ENCODE peak calls at places on chromosomes 13 and 19, in five cellular contexts. One of them, this sample, is unnamed.

GRCh38 chr19:44741841-44742352 is 6.6 kb upstream of the BCL3 start:
- DNase-seq in iris pigment epithelial cell: peak
- DNase-seq in HuH-7.5: no peak
- DNase-seq in stimulated activated CD8-positive, alpha-beta memory T cell treated with anti-CD3 and anti-CD28 coated beads, Interleukin-4, amount 100 ng/mL, for 48 hours: peak
- DNase-seq in GM12891: no peak
- DNase-seq in this sample: peak

GRCh38 chr13:98035373-98035772 is 81.9 kb downstream of the IPO5 start:
- DNase-seq in iris pigment epithelial cell: no peak
- DNase-seq in HuH-7.5: no peak
- DNase-seq in stimulated activated CD8-positive, alpha-beta memory T cell treated with anti-CD3 and anti-CD28 coated beads, Interleukin-4, amount 100 ng/mL, for 48 hours: no peak
- DNase-seq in GM12891: no peak
- DNase-seq in this sample: no peak

GRCh38 chr13:45448965-45449559 is 15.7 kb upstream of the COG3 start:
- DNase-seq in iris pigment epithelial cell: no peak
- DNase-seq in HuH-7.5: no peak
- DNase-seq in stimulated activated CD8-positive, alpha-beta memory T cell treated with anti-CD3 and anti-CD28 coated beads, Interleukin-4, amount 100 ng/mL, for 48 hours: no peak
- DNase-seq in GM12891: no peak
- DNase-seq in this sample: no peak

GRCh38 chr13:44618326-44618725 is 42.2 kb upstream of the TSC22D1 start:
- DNase-seq in iris pigment epithelial cell: peak
- DNase-seq in HuH-7.5: no peak
- DNase-seq in stimulated activated CD8-positive, alpha-beta memory T cell treated with anti-CD3 and anti-CD28 coated beads, Interleukin-4, amount 100 ng/mL, for 48 hours: no peak
- DNase-seq in GM12891: no peak
- DNase-seq in this sample: no peak

GRCh38 chr19:31300406-31300805 is 48.8 kb downstream of the TSHZ3 start:
- DNase-seq in iris pigment epithelial cell: no peak
- DNase-seq in HuH-7.5: no peak
- DNase-seq in stimulated activated CD8-positive, alpha-beta memory T cell treated with anti-CD3 and anti-CD28 coated beads, Interleukin-4, amount 100 ng/mL, for 48 hours: no peak
- DNase-seq in GM12891: no peak
- DNase-seq in this sample: no peak

GRCh38 chr13:73465629-73465974 is 406.8 kb downstream of the KLF5 start:
- DNase-seq in iris pigment epithelial cell: peak
- DNase-seq in HuH-7.5: no peak
- DNase-seq in stimulated activated CD8-positive, alpha-beta memory T cell treated with anti-CD3 and anti-CD28 coated beads, Interleukin-4, amount 100 ng/mL, for 48 hours: no peak
- DNase-seq in GM12891: no peak
- DNase-seq in this sample: no peak

GRCh38 chr19:16527971-16528521 is 14.2 kb downstream of the CHERP start:
- DNase-seq in iris pigment epithelial cell: peak
- DNase-seq in HuH-7.5: no peak
- DNase-seq in stimulated activated CD8-positive, alpha-beta memory T cell treated with anti-CD3 and anti-CD28 coated beads, Interleukin-4, amount 100 ng/mL, for 48 hours: peak
- DNase-seq in GM12891: no peak
- DNase-seq in this sample: no peak

GRCh38 chr13:85228692-85229091 is 570.5 kb downstream of the SLITRK6 start:
- DNase-seq in iris pigment epithelial cell: no peak
- DNase-seq in HuH-7.5: no peak
- DNase-seq in stimulated activated CD8-positive, alpha-beta memory T cell treated with anti-CD3 and anti-CD28 coated beads, Interleukin-4, amount 100 ng/mL, for 48 hours: no peak
- DNase-seq in GM12891: no peak
- DNase-seq in this sample: no peak

GRCh38 chr19:52566121-52566520 is 4.0 kb upstream of the ZNF701 start:
- DNase-seq in iris pigment epithelial cell: no peak
- DNase-seq in HuH-7.5: no peak
- DNase-seq in stimulated activated CD8-positive, alpha-beta memory T cell treated with anti-CD3 and anti-CD28 coated beads, Interleukin-4, amount 100 ng/mL, for 48 hours: no peak
- DNase-seq in GM12891: no peak
- DNase-seq in this sample: no peak

GRCh38 chr13:81171065-81171647 is 830.2 kb upstream of the SPRY2 start:
- DNase-seq in iris pigment epithelial cell: peak
- DNase-seq in HuH-7.5: no peak
- DNase-seq in stimulated activated CD8-positive, alpha-beta memory T cell treated with anti-CD3 and anti-CD28 coated beads, Interleukin-4, amount 100 ng/mL, for 48 hours: no peak
- DNase-seq in GM12891: no peak
- DNase-seq in this sample: no peak

GRCh38 chr13:49669735-49670309 is 21.5 kb downstream of the EBPL start:
- DNase-seq in iris pigment epithelial cell: peak
- DNase-seq in HuH-7.5: peak
- DNase-seq in stimulated activated CD8-positive, alpha-beta memory T cell treated with anti-CD3 and anti-CD28 coated beads, Interleukin-4, amount 100 ng/mL, for 48 hours: peak
- DNase-seq in GM12891: no peak
- DNase-seq in this sample: peak

GRCh38 chr13:33381906-33382305 is 96.4 kb upstream of the STARD13 start:
- DNase-seq in iris pigment epithelial cell: peak
- DNase-seq in HuH-7.5: no peak
- DNase-seq in stimulated activated CD8-positive, alpha-beta memory T cell treated with anti-CD3 and anti-CD28 coated beads, Interleukin-4, amount 100 ng/mL, for 48 hours: no peak
- DNase-seq in GM12891: no peak
- DNase-seq in this sample: no peak

GRCh38 chr19:35318679-35319448 is 10.1 kb upstream of the CD22 start:
- DNase-seq in iris pigment epithelial cell: peak
- DNase-seq in HuH-7.5: no peak
- DNase-seq in stimulated activated CD8-positive, alpha-beta memory T cell treated with anti-CD3 and anti-CD28 coated beads, Interleukin-4, amount 100 ng/mL, for 48 hours: peak
- DNase-seq in GM12891: no peak
- DNase-seq in this sample: peak

GRCh38 chr13:45416521-45417125 is 1.6 kb downstream of the SLC25A30 start:
- DNase-seq in iris pigment epithelial cell: no peak
- DNase-seq in HuH-7.5: no peak
- DNase-seq in stimulated activated CD8-positive, alpha-beta memory T cell treated with anti-CD3 and anti-CD28 coated beads, Interleukin-4, amount 100 ng/mL, for 48 hours: no peak
- DNase-seq in GM12891: no peak
- DNase-seq in this sample: no peak

GRCh38 chr19:39078436-39079200 is 5.5 kb upstream of the ACP7 start:
- DNase-seq in iris pigment epithelial cell: peak
- DNase-seq in HuH-7.5: no peak
- DNase-seq in stimulated activated CD8-positive, alpha-beta memory T cell treated with anti-CD3 and anti-CD28 coated beads, Interleukin-4, amount 100 ng/mL, for 48 hours: no peak
- DNase-seq in GM12891: no peak
- DNase-seq in this sample: no peak

GRCh38 chr19:43430142-43430710 is 15.5 kb downstream of the TEX101 start:
- DNase-seq in iris pigment epithelial cell: no peak
- DNase-seq in HuH-7.5: no peak
- DNase-seq in stimulated activated CD8-positive, alpha-beta memory T cell treated with anti-CD3 and anti-CD28 coated beads, Interleukin-4, amount 100 ng/mL, for 48 hours: no peak
- DNase-seq in GM12891: no peak
- DNase-seq in this sample: no peak

GRCh38 chr19:40420766-40421467 is 4.9 kb downstream of the SERTAD1 start:
- DNase-seq in iris pigment epithelial cell: peak
- DNase-seq in HuH-7.5: peak
- DNase-seq in stimulated activated CD8-positive, alpha-beta memory T cell treated with anti-CD3 and anti-CD28 coated beads, Interleukin-4, amount 100 ng/mL, for 48 hours: peak
- DNase-seq in GM12891: no peak
- DNase-seq in this sample: peak